ENCODE peak calls at places on chromosomes 1 and 21, in four cellular contexts. D is GM13976, C is cardiac fibroblast, B is ovary. J is an unnamed sample.

GRCh38 chr1:234280500-234280899 is 92.8 kb upstream of the COA6 start:
- DNase-seq in C (no peak), D (no peak), B (no peak), J (no peak)

GRCh38 chr1:171801395-171801990 is 20.0 kb downstream of the METTL13 start:
- DNase-seq in B (peak), C (peak), D (peak), J (peak)

GRCh38 chr1:199113265-199113869 is 474.5 kb downstream of the PTPRC start:
- DNase-seq in B (no peak), D (no peak), C (peak), J (peak)

GRCh38 chr1:5502310-5503194 is 489.7 kb downstream of the NPHP4 start:
- DNase-seq in D (no peak), C (no peak), B (no peak), J (no peak)

GRCh38 chr1:157829711-157830110 is 9.8 kb upstream of the FCRL1 start:
- DNase-seq in B (no peak), C (no peak), D (no peak), J (no peak)

GRCh38 chr1:8856689-8857412 is 21.6 kb downstream of the ENO1 start:
- DNase-seq in C (no peak), B (no peak), D (no peak), J (no peak)

GRCh38 chr1:157842939-157843338 is 1.3 kb upstream of the CD5L start:
- DNase-seq in B (no peak), D (no peak), C (no peak), J (no peak)

GRCh38 chr1:43524804-43525203 is 5.9 kb upstream of the PTPRF start:
- DNase-seq in C (no peak), D (no peak), B (no peak), J (no peak)

GRCh38 chr1:108142773-108143394 is 57.3 kb downstream of the SLC25A24 start:
- DNase-seq in C (peak), B (no peak), D (no peak), J (no peak)

GRCh38 chr1:94739521-94740061 is 80.6 kb upstream of the SLC44A3 start:
- DNase-seq in D (no peak), C (peak), B (no peak), J (peak)

GRCh38 chr1:6052543-6053205 is 7.0 kb downstream of the KCNAB2 start:
- DNase-seq in C (peak), D (peak), B (peak), J (peak)

GRCh38 chr1:248926401-248927182 is 20.6 kb downstream of the PGBD2 start:
- DNase-seq in C (peak), B (no peak), D (no peak), J (peak)

GRCh38 chr1:17561561-17561985 is 22.1 kb downstream of the ARHGEF10L start:
- DNase-seq in D (no peak), B (no peak), C (peak), J (peak)

GRCh38 chr1:158471920-158472319 is at the start of gene OR10R2:
- DNase-seq in C (no peak), B (no peak), D (no peak), J (no peak)

GRCh38 chr1:184157396-184157747 is 105.8 kb downstream of the TSEN15 start:
- DNase-seq in C (no peak), D (no peak), B (no peak), J (no peak)

GRCh38 chr21:45150630-45151265 is 76.4 kb downstream of the ADARB1 start:
- DNase-seq in B (no peak), C (no peak), D (no peak), J (no peak)

GRCh38 chr1:93907718-93908117 is 1.5 kb downstream of the GCLM start:
- DNase-seq in B (peak), D (no peak), C (peak), J (peak)

GRCh38 chr1:10898921-10899320 is 102.5 kb upstream of the CASZ1 start:
- DNase-seq in D (no peak), B (no peak), C (no peak), J (no peak)

GRCh38 chr1:162040657-162041056 is 17.0 kb upstream of the OLFML2B start:
- DNase-seq in B (no peak), D (no peak), C (peak), J (peak)
- TF ChIP-seq CTCF in B (no peak), D (no peak), C (peak), J (peak)

GRCh38 chr1:151060241-151061011 is at the start of gene MLLT11:
- DNase-seq in C (peak), B (peak), D (peak), J (peak)
- TF ChIP-seq CTCF in C (no peak), B (no peak), D (no peak), J (no peak)

GRCh38 chr1:88302843-88303486 is 381.1 kb upstream of the PKN2 start:
- DNase-seq in B (peak), D (no peak), C (peak), J (peak)
- TF ChIP-seq CTCF in B (peak), D (no peak), C (peak), J (peak)

GRCh38 chr21:29762570-29763082 is 177.2 kb downstream of the GRIK1 start:
- DNase-seq in C (no peak), B (no peak), D (no peak), J (no peak)
- TF ChIP-seq CTCF in C (no peak), B (no peak), D (no peak), J (no peak)

GRCh38 chr1:201655243-201655642 is 116.3 kb downstream of the NAV1 start:
- DNase-seq in B (no peak), C (peak), D (no peak), J (peak)
- TF ChIP-seq CTCF in B (no peak), C (peak), D (no peak), J (peak)

GRCh38 chr1:228236744-228237143 is 28.9 kb downstream of the OBSCN start:
- DNase-seq in B (no peak), D (no peak), C (peak), J (peak)
- TF ChIP-seq CTCF in B (no peak), D (no peak), C (peak), J (peak)

DNA sequence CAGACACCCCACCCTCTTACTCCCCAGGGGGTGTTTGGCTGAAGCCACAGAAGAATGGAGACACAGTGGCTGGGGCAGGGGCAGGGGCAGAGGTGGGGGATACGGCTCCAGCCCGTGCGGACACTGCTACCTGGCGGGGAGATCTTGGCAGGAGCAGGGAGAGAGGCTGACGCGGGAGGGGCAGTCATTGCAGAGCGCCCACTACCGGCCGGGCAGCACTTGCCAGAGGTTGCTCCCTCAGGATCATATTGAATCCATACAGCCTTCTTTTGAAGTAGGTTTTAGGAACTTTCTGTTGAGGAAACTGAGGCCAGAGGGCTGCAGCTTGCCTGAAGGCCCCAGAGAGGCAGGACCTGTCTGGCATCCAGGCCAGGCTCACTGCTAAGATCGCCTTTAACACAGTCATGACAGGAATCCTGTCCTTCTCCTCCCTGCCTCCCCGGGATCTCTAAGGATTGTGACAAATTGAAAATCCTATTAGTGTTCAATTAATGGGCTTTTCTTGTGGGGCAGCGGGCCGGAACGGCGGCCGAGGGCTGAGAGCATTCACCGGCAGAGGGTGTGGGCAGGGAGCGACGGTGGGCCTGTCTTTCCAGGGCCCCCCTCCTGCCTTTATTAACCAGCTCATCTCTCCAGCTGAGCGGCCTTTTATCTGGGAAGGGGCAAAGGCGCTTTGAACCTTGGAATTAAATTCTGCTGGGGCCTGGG is 65.5 kb upstream of the WNT4 start:
- DNase-seq in B (no peak), D (no peak), C (no peak), J (no peak)
- TF ChIP-seq CTCF in B (no peak), D (no peak), C (no peak), J (peak)

DNA sequence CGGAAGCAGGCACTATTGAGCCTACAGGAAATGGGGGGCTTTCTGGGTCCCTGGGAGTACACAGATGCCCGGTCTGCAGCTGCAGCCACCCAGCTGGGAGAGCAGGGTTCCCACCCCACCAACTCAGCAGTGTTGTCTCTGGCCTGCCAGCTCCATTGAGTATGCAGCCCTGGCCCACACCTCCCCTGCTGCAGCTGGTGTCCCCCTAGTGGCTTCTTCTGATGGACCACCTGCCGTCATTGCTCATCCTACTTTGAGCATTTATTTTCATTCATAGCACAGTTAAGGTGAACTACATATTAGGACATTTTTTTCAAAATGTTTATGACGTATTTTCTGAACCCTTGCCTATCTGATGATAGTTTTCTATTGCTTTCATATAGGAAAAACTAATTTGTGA is 189.8 kb upstream of the LYPLAL1 start:
- DNase-seq in B (no peak), C (no peak), D (no peak), J (no peak)
- TF ChIP-seq CTCF in B (no peak), C (peak), D (no peak), J (no peak)

J was measured in AG10803.